ENCODE peak calls at places on chromosomes 13 and 19, in five cellular contexts. Q is thyroid gland, B is NCI-H774, Z is heart left ventricle, V is nephron progenitor cell. G is an unnamed sample.

GRCh38 chr19:16739546-16739945 is 19.9 kb downstream of the NWD1 start:
- DNase-seq in Q (no peak), B (no peak), Z (no peak), V (peak), G (no peak)

GRCh38 chr13:42071667-42072419 is 23.4 kb downstream of the DGKH start:
- DNase-seq in Q (no peak), B (no peak), Z (no peak), V (no peak), G (no peak)

GRCh38 chr19:42076375-42076944 is 494 bp downstream of the ZNF574 start:
- DNase-seq in Q (no peak), B (no peak), Z (peak), V (no peak), G (no peak)

GRCh38 chr13:45055198-45055901 is 65.0 kb upstream of the GTF2F2 start:
- DNase-seq in Q (no peak), B (no peak), Z (no peak), V (no peak), G (no peak)

GRCh38 chr19:12564016-12564664 is 12.9 kb upstream of the ZNF564 start:
- DNase-seq in Q (peak), B (peak), Z (peak), V (peak), G (peak)

GRCh38 chr19:7257148-7258041 is 36.8 kb downstream of the INSR start:
- DNase-seq in Q (no peak), B (no peak), Z (no peak), V (no peak), G (no peak)

GRCh38 chr13:108895220-108895704 is 265.9 kb downstream of the MYO16 start:
- DNase-seq in Q (no peak), B (peak), Z (no peak), V (no peak), G (peak)

GRCh38 chr19:6458695-6459355 is 767 bp downstream of the SLC25A23 start:
- DNase-seq in Q (peak), B (no peak), Z (no peak), V (no peak), G (no peak)

GRCh38 chr13:100517135-100517534 is 71.5 kb downstream of the GGACT start:
- DNase-seq in Q (no peak), B (no peak), Z (no peak), V (no peak), G (no peak)

GRCh38 chr19:4474504-4475136 is 2.5 kb downstream of the HDGFL2 start:
- DNase-seq in Q (peak), B (no peak), Z (no peak), V (peak), G (peak)

GRCh38 chr19:958967-959685 is 25.0 kb upstream of the WDR18 start:
- DNase-seq in Q (no peak), B (no peak), Z (no peak), V (no peak), G (no peak)

GRCh38 chr13:32585625-32586021 is 629 bp upstream of the PDS5B start:
- DNase-seq in Q (peak), B (no peak), Z (no peak), V (peak), G (no peak)

GRCh38 chr13:20294497-20294896 is 62.4 kb upstream of the GJB6 start:
- DNase-seq in Q (no peak), B (no peak), Z (no peak), V (no peak), G (no peak)

GRCh38 chr19:10655457-10656312 is 1.5 kb downstream of the ILF3 start:
- DNase-seq in Q (no peak), B (no peak), Z (no peak), V (peak), G (peak)

GRCh38 chr13:29402168-29402621 is 193.3 kb downstream of the SLC7A1 start:
- DNase-seq in Q (no peak), B (no peak), Z (no peak), V (no peak), G (no peak)

GRCh38 chr13:97072297-97072696 is 78.0 kb upstream of the OXGR1 start:
- DNase-seq in Q (no peak), B (no peak), Z (no peak), V (no peak), G (no peak)

GRCh38 chr13:111506621-111507020 is 186.2 kb downstream of the TEX29 start:
- DNase-seq in Q (no peak), B (no peak), Z (no peak), V (no peak), G (no peak)

GRCh38 chr19:4380254-4380727 is 20.1 kb downstream of the SH3GL1 start:
- DNase-seq in Q (peak), B (no peak), Z (peak), V (no peak), G (no peak)

GRCh38 chr19:35268546-35269424 is at the start of gene USF2:
- DNase-seq in Q (peak), B (peak), Z (peak), V (peak), G (peak)

GRCh38 chr19:41753936-41754529 is 1.3 kb upstream of the CEACAM6 start:
- DNase-seq in Q (peak), B (peak), Z (no peak), V (peak), G (peak)

GRCh38 chr19:49601482-49602038 is 10.6 kb downstream of the PRR12 start:
- DNase-seq in Q (no peak), B (no peak), Z (no peak), V (no peak), G (no peak)

GRCh38 chr19:55096061-55096701 is 20.5 kb downstream of the EPS8L1 start:
- DNase-seq in Q (no peak), B (no peak), Z (no peak), V (no peak), G (no peak)

GRCh38 chr13:107301724-107302374 is 733.9 kb upstream of the ARGLU1 start:
- DNase-seq in Q (no peak), B (peak), Z (no peak), V (no peak), G (no peak)

GRCh38 chr13:106593131-106593530 is 25.2 kb upstream of the ARGLU1 start:
- DNase-seq in Q (no peak), B (no peak), Z (no peak), V (no peak), G (no peak)

GRCh38 chr19:4083677-4084546 is 17.2 kb upstream of the ZBTB7A start:
- DNase-seq in Q (no peak), B (no peak), Z (no peak), V (no peak), G (no peak)

GRCh38 chr13:90428522-90429210 is 918.8 kb upstream of the MIR17HG start:
- DNase-seq in Q (no peak), B (no peak), Z (no peak), V (no peak), G (no peak)

GRCh38 chr19:7534531-7534980 is 961 bp upstream of the PNPLA6 start:
- DNase-seq in Q (peak), B (no peak), Z (peak), V (peak), G (no peak)

GRCh38 chr19:13301627-13302334 is 151.6 kb downstream of the IER2 start:
- DNase-seq in Q (no peak), B (no peak), Z (no peak), V (no peak), G (no peak)